ENCODE peak calls at places on chromosomes 7 and 10, in four cellular contexts. T is GM12878, L is ovary, Z is A549. I is an unnamed sample.

GRCh38 chr7:134750083-134751062 is 29.1 kb upstream of the CALD1 start:
- DNase-seq in T (no peak), L (no peak), Z (peak), I (peak)

GRCh38 chr10:112834661-112835060 is 115.4 kb upstream of the TCF7L2 start:
- DNase-seq in T (no peak), L (no peak), Z (no peak), I (no peak)

GRCh38 chr10:78170026-78170475 is 136.4 kb downstream of the RPS24 start:
- DNase-seq in T (no peak), L (no peak), Z (no peak), I (no peak)

GRCh38 chr7:158350166-158350900 is 237.3 kb downstream of the PTPRN2 start:
- DNase-seq in T (no peak), L (no peak), Z (no peak), I (no peak)

GRCh38 chr10:119177708-119178370 is 773 bp downstream of the PRDX3 start:
- DNase-seq in T (no peak), L (no peak), Z (no peak), I (no peak)

GRCh38 chr10:124942317-124943169 is 620 bp downstream of the ZRANB1 start:
- DNase-seq in T (no peak), L (no peak), Z (no peak), I (peak)

GRCh38 chr10:99993994-99994689 is 15.6 kb downstream of the DNMBP start:
- DNase-seq in T (peak), L (no peak), Z (no peak), I (peak)

GRCh38 chr7:2800923-2801682 is 43.0 kb downstream of the GNA12 start:
- DNase-seq in T (no peak), L (peak), Z (no peak), I (no peak)

GRCh38 chr7:119232091-119232490 is 1007.6 kb downstream of the ANKRD7 start:
- DNase-seq in T (no peak), L (no peak), Z (no peak), I (no peak)

GRCh38 chr7:30260246-30260768 is 24.1 kb upstream of the ZNRF2 start:
- DNase-seq in T (no peak), L (no peak), Z (no peak), I (no peak)

GRCh38 chr7:100745184-100745583 is 11.8 kb downstream of the ZAN start:
- DNase-seq in T (no peak), L (peak), Z (no peak), I (peak)

GRCh38 chr10:75432763-75433162 is 1.3 kb downstream of the LRMDA start:
- DNase-seq in T (no peak), L (no peak), Z (no peak), I (peak)

GRCh38 chr10:98106531-98106930 is 27.9 kb upstream of the R3HCC1L start:
- DNase-seq in T (no peak), L (no peak), Z (no peak), I (no peak)

GRCh38 chr10:75926763-75927162 is 495.3 kb downstream of the LRMDA start:
- DNase-seq in T (no peak), L (no peak), Z (no peak), I (no peak)

GRCh38 chr10:69895759-69896158 is 94.1 kb downstream of the COL13A1 start:
- DNase-seq in T (no peak), L (no peak), Z (no peak), I (no peak)

GRCh38 chr7:151710646-151711434 is 166.1 kb downstream of the PRKAG2 start:
- DNase-seq in T (no peak), L (no peak), Z (no peak), I (no peak)

GRCh38 chr7:44761207-44762161 is 12.8 kb downstream of the ZMIZ2 start:
- DNase-seq in T (no peak), L (peak), Z (no peak), I (no peak)

GRCh38 chr7:31791881-31792280 is 104.9 kb downstream of the PPP1R17 start:
- DNase-seq in T (no peak), L (no peak), Z (no peak), I (no peak)

GRCh38 chr7:114922652-114923402 is 933 bp downstream of the MDFIC start:
- DNase-seq in T (no peak), L (peak), Z (peak), I (peak)

GRCh38 chr7:1938788-1939433 is 268.8 kb downstream of the ELFN1 start:
- DNase-seq in T (no peak), L (no peak), Z (no peak), I (peak)

GRCh38 chr7:128166603-128167315 is 74.3 kb upstream of the LEP start:
- DNase-seq in T (no peak), L (peak), Z (no peak), I (no peak)

GRCh38 chr10:119412244-119412750 is 130.2 kb downstream of the RGS10 start:
- DNase-seq in T (no peak), L (peak), Z (no peak), I (no peak)

GRCh38 chr10:119737827-119738226 is 12.0 kb downstream of the INPP5F start:
- DNase-seq in T (no peak), L (no peak), Z (peak), I (peak)

GRCh38 chr10:103232772-103233488 is 12.8 kb upstream of the RPEL1 start:
- DNase-seq in T (no peak), L (no peak), Z (no peak), I (peak)

GRCh38 chr7:158959021-158959717 is 102.8 kb downstream of the DYNC2I1 start:
- DNase-seq in T (no peak), L (no peak), Z (no peak), I (no peak)

GRCh38 chr10:69855346-69856163 is 53.8 kb downstream of the COL13A1 start:
- DNase-seq in T (no peak), L (no peak), Z (no peak), I (no peak)

GRCh38 chr10:71035511-71036278 is 147.3 kb upstream of the PCBD1 start:
- DNase-seq in T (no peak), L (no peak), Z (no peak), I (no peak)

GRCh38 chr7:134702366-134703240 is 56.0 kb downstream of the BPGM start:
- DNase-seq in T (no peak), L (no peak), Z (no peak), I (no peak)

GRCh38 chr7:140542226-140542625 is 62.9 kb upstream of the MKRN1 start:
- DNase-seq in T (no peak), L (peak), Z (no peak), I (no peak)

GRCh38 chr10:28946479-28946878 is 269.2 kb downstream of the BAMBI start:
- DNase-seq in T (no peak), L (no peak), Z (no peak), I (no peak)

GRCh38 chr7:141430426-141431142 is 120.6 kb upstream of the AGK start:
- DNase-seq in T (no peak), L (no peak), Z (no peak), I (no peak)

GRCh38 chr10:99172950-99173349 is 62.7 kb downstream of the HPSE2 start:
- DNase-seq in T (no peak), L (no peak), Z (no peak), I (no peak)

GRCh38 chr7:124276005-124276606 is 243.2 kb upstream of the TMEM229A start:
- DNase-seq in T (no peak), L (no peak), Z (peak), I (peak)

GRCh38 chr10:62613429-62613828 is 191.1 kb upstream of the ADO start:
- DNase-seq in T (no peak), L (no peak), Z (no peak), I (peak)

DNA sequence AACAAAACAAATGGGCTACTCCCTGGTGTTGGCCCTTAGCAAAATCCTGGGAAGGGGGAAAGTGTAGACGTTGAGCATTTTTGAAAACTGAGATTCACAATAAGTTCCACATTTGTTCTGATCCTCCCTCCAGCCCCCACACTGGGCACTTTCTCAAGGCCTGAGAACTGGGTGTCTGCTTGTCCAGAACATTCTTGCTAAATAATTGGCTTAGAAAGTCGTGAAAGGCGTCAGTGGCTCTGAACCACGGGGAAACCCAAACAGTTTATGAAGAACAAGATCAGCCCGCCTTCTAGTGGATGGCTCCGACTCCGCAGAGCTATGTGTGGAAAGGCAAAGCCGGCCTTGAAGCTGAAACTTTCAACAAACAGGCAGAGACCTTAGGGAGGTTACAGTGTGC is 370.1 kb downstream of the PRPF18 start:
- DNase-seq in T (no peak), L (peak), Z (no peak), I (no peak)
- TF ChIP-seq CTCF in T (no peak), L (peak), Z (no peak), I (no peak)

GRCh38 chr7:132575987-132576722 is at the start of gene PLXNA4:
- DNase-seq in T (no peak), L (peak), Z (no peak), I (no peak)

GRCh38 chr7:132578050-132578370 is 1.7 kb upstream of the PLXNA4 start:
- DNase-seq in T (no peak), L (no peak), Z (no peak), I (no peak)

GRCh38 chr7:132578826-132579225 is 2.6 kb upstream of the PLXNA4 start:
- DNase-seq in T (no peak), L (no peak), Z (no peak), I (no peak)

GRCh38 chr7:132576723-132577089 is 436 bp upstream of the PLXNA4 start:
- DNase-seq in T (no peak), L (no peak), Z (no peak), I (no peak)

DNA sequence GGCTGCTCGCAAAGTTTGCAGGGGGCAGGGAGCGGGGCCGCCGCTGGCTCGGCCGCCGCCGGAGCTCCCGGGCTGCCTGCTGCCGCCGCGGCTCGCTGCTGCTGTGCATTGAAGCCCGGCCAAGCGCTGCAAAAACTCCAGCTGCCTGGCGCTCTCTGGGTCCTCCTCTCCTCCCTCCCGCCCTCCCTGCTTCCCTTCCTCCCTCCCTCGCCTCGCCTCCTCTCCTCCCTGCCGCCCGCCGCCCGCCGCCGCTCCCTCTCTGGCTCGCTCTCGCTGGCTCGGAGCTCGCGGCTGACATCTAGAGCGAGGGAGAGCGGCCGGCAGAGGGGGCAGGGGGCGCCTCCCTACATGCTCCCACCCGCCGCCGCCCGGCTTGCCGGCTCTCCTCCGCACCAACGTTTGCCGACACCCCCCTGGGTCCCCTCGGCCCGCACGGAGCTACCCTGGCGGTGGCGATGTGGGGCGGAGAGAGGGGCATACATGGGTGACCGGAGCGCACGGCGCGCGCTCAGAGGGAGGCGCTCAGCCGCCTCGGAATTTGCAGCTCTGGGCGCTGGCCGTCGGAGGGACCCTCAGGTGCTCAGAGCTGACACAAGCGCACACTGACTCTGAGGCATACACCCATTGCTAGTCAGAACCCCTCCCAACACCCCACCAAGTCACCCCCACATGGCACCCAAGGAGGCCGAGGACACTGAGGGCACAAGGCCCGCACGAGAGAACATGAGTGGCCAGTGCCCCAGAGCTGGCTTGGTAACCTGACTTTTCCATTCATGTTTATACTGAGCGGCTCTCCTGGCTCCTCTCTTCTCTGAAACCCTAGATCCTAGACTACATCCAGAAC is 1.2 kb upstream of the PLXNA4 start:
- DNase-seq in T (no peak), L (peak), Z (peak), I (peak)
- H3K4me3 ChIP-seq in T (no peak), L (peak), Z (peak), I (no peak)

GRCh38 chr10:5944389-5945202 is 32.7 kb downstream of the IL15RA start:
- DNase-seq in T (no peak), L (peak), Z (peak), I (no peak)
- TF ChIP-seq POLR2A in T (no peak), L (no peak), Z (no peak), I (no peak)

DNA sequence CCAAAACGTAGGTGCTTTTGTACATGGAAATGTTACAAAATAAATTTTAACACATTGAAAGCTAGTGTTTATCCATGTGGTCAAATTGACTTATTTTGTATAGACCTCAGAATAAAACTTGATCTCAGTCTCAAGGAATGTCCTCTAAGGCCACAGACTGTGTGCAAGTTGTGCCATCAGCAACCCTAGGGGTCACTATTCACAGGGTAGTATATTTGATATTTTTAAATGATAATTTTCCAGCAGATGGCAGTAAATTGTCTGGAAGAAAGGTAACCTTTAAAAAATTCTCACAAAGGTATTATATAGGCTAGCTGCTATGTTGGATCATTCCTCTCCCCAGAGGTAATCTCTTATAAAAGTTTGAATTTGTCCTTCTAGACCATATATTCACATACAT is 12.9 kb upstream of the SNX10 start:
- DNase-seq in T (no peak), L (no peak), Z (peak), I (peak)
- TF ChIP-seq CTCF in T (peak), L (no peak), Z (peak), I (peak)

GRCh38 chr7:815284-816216 is 16.7 kb upstream of the SUN1 start:
- DNase-seq in T (no peak), L (peak), Z (peak), I (peak)
- H3K4me3 ChIP-seq in T (peak), L (peak), Z (peak), I (no peak)

GRCh38 chr10:122168598-122168997 is 102.5 kb upstream of the BTBD16 start:
- DNase-seq in T (no peak), L (no peak), Z (no peak), I (no peak)
- TF ChIP-seq POLR2A in T (no peak), L (no peak), Z (no peak), I (no peak)

GRCh38 chr10:68303849-68304412 is 27.9 kb upstream of the HNRNPH3 start:
- DNase-seq in T (no peak), L (no peak), Z (no peak), I (no peak)

GRCh38 chr10:68302503-68302823 is 29.4 kb upstream of the HNRNPH3 start:
- DNase-seq in T (no peak), L (no peak), Z (no peak), I (no peak)

GRCh38 chr10:68301301-68301700 is 30.6 kb upstream of the HNRNPH3 start:
- DNase-seq in T (no peak), L (no peak), Z (no peak), I (no peak)

GRCh38 chr10:68302871-68303270 is 29.0 kb upstream of the HNRNPH3 start:
- DNase-seq in T (no peak), L (no peak), Z (no peak), I (no peak)

GRCh38 chr10:68301790-68302502 is 29.9 kb upstream of the HNRNPH3 start:
- DNase-seq in T (peak), L (no peak), Z (peak), I (peak)
- TF ChIP-seq CTCF in T (peak), L (peak), Z (peak), I (peak)

GRCh38 chr7:4856336-4857056 is 5.3 kb downstream of the PAPOLB start:
- DNase-seq in T (no peak), L (no peak), Z (no peak), I (no peak)

GRCh38 chr7:4857189-4857588 is 4.6 kb downstream of the PAPOLB start:
- DNase-seq in T (no peak), L (no peak), Z (no peak), I (no peak)

GRCh38 chr7:4861673-4862072 is at the start of gene PAPOLB:
- DNase-seq in T (no peak), L (no peak), Z (no peak), I (no peak)

GRCh38 chr7:4862156-4862555 is 326 bp upstream of the PAPOLB start:
- DNase-seq in T (no peak), L (no peak), Z (no peak), I (no peak)

DNA sequence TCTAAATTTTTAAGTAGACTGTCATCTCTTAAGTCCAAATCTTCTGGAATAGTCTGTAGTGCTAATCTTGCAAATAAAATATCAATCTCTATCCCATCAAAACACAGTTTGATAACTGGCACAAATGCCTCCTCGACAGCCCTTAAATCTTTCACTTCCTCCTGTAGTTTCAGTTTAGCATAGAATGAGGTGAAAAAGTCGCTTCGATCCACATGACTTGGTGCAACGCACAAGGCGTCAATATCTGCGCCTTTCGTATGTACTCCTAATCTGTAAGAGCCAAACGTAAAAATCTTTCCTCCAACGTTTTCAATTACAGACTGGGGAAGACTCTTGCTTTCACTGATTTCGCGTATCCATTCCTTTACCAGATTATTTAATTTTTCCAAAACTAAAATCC is 603 bp downstream of the PAPOLB start:
- DNase-seq in T (no peak), L (no peak), Z (no peak), I (no peak)
- H3K4me3 ChIP-seq in T (no peak), L (no peak), Z (no peak), I (no peak)